ENCODE peak calls at places on chromosomes 7 and 10, in five cellular contexts. V, C, H, I and Z are unnamed samples.
A peak's percentile ranks its signal among the peaks of the same experiment; 100 is the strongest.

GRCh38 chr10:91925022-91925320 is 1.4 kb downstream of the BTAF1 start:
- DNase-seq in I (no peak), H (no peak), V (no peak), C (no peak), Z (no peak)

GRCh38 chr7:148485618-148486017 is 104.9 kb upstream of the C7orf33 start:
- DNase-seq in C (no peak), H (no peak), V (no peak), I (no peak), Z (no peak)

GRCh38 chr10:117790621-117791020 is 248.1 kb downstream of the EMX2 start:
- DNase-seq in I (no peak), V (no peak), C (no peak), H (no peak), Z (no peak)

GRCh38 chr7:100840470-100841100 is 11.9 kb upstream of the SLC12A9 start:
- DNase-seq in I (no peak), C (peak; percentile 28), H (no peak), V (no peak), Z (no peak)

GRCh38 chr10:74766501-74766900 is 59.9 kb upstream of the KAT6B start:
- DNase-seq in H (no peak), V (no peak), C (no peak), I (no peak), Z (no peak)

GRCh38 chr10:15236340-15236739 is 67.8 kb upstream of the NMT2 start:
- DNase-seq in H (no peak), C (no peak), I (no peak), V (no peak), Z (no peak)

GRCh38 chr7:1257221-1257620 is 24.5 kb downstream of the UNCX start:
- DNase-seq in V (no peak), I (no peak), C (no peak), H (no peak), Z (no peak)

GRCh38 chr7:155455776-155456516 is 2.0 kb upstream of the EN2 start:
- DNase-seq in I (no peak), V (no peak), C (no peak), H (no peak), Z (no peak)

GRCh38 chr10:129325893-129326292 is 141.1 kb upstream of the MGMT start:
- DNase-seq in I (no peak), V (no peak), H (no peak), C (no peak), Z (no peak)

GRCh38 chr7:28481131-28481926 is 69.0 kb downstream of the CREB5 start:
- DNase-seq in H (no peak), C (no peak), I (no peak), V (peak; percentile 65), Z (peak; percentile 85)

GRCh38 chr7:16320261-16320660 is 101.1 kb downstream of the CRPPA start:
- DNase-seq in C (no peak), V (no peak), I (no peak), H (no peak), Z (no peak)

GRCh38 chr7:13240349-13240748 is 552.9 kb downstream of the ARL4A start:
- DNase-seq in H (peak; percentile 48), C (no peak), V (peak; percentile 51), I (no peak), Z (no peak)

DNA sequence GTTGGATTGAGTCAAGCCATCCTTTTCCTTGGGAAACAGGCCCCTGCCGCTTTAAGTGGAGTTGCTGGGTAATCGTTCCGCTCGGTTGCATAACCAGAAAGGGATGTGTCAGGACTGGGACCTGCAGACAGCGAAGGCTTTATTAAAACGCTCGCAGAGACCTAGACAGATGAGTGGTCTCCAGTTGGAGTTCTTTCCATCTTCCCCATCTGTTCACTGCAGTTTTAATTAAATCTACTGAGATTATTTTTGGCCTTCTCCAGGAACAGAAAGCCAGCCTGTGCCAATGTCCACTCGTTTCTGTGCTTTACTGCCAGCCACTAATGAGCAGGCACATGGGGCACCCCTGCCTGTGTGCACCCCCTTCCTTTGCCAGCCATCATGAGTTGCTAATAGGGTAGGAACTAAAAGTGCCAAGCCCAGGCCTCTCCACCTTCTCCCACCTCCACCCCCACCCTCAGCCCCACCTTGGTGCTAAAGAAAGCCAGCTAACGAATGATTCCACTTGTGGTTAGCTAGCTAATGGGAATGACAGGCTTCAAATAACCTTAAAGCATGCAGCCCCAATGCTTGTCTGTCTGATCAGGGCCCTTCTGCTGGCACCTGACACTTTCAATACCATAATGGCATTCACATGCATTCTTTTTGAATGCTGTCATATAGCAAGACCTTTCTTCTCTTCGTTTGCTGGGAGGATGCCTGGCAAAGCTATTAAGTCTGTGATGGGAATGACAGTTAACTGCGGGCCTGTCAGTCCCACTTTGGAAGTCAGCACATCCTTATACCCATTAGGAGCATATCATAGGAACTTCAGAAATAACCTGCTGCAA is 556.8 kb upstream of the GALNT17 start:
- DNase-seq in C (no peak), I (no peak), V (no peak), H (no peak), Z (no peak)
- TF ChIP-seq CEBPB in C (no peak), I (no peak), V (no peak), H (no peak), Z (no peak)

DNA sequence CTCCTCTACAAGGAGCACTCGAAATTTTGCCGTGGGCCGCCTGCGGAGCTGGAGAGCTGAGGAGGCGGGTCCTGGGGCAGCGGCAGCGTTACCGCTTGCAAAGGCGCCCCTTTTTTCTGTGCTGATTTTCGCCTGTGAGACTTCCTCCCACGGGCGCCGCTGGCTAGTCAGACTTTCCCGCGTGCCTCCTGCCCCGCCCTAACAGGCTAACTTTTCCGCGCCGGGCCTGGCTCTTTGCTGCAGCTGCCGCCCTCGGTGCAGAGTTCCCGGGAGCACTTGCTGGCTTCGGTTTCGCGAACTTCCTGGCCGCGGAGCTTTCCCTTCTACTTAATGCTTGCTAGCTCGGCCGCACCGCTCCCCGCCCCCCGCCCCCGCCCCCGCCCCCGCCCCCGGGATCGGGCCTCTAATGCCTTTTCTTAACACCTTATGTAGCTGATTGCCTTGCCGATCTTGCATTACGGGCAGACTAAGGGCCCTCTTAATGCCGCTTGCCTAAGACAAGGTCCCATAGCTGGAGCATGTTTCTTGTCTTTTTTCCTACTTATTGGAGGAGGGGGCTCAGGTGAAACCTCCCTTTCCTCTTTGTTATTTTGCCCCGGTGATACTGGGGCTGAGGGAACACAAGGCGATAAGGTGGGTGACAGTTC is 37.9 kb upstream of the RASGEF1A start:
- DNase-seq in V (peak; percentile 8), H (peak; percentile 46), I (peak; percentile 58), C (no peak), Z (no peak)
- TF ChIP-seq SMC3 in V (no peak), H (no peak), I (no peak), C (no peak), Z (no peak)

DNA sequence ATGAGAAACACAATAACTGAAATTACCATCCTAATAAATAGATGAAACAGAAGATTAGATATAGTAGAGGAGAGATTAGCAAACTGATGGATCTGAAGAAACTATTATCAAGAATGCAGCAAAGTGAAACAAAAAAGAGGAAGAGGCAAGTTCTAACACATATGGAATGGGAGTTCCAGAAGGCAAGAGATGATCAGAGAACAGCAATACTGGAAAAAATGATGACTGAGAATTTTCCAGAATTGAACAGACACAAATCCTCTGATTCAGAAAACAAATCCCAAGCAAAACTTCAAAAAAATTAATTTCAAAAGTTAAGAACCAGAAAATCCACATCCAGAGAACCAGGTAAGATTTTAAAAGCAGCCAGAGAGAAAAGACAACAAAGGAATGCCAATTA is 20.2 kb upstream of the CYREN start:
- DNase-seq in V (no peak), H (no peak), C (no peak), I (no peak), Z (no peak)
- TF ChIP-seq CEBPB in V (no peak), H (no peak), C (no peak), I (no peak), Z (no peak)

GRCh38 chr10:12455774-12456173 is 106.4 kb downstream of the CAMK1D start:
- DNase-seq in H (no peak), V (no peak), I (no peak), C (no peak), Z (no peak)
- TF ChIP-seq SMC3 in H (no peak), V (no peak), I (no peak), C (no peak), Z (no peak)

DNA sequence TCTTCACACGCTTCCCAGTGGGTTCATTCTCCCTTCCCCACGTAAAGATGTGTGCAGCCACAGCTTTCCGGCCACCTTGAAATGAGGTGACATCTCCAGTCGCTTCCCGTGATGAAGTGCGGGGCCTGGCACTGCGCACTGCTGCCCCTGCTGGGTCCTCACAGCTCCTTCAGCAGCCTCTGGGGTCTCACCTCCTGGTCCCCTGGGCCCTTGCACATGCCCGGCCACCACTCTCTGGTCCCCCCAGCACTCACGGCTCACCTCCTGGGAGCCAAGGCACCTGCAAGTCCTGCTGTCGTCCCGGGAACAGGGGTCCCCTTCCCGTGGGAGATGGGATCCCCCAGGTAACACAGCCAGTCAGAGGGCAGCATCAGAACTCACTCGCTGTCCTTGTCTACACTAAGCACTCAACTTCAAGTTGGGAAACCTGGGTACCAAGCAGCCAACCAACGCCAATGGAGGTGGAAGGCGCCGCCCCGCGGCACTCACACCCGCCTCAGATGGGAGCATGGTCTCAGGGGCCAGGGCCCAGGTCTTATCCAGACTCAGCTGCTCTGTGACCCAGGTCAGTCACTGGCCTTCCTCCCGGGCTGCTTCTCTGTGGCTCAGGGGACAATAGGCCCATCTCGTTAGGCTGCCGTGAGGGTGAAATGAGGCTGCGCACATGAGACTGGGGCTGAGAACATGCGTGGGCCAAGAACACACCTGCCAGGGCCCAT is 176.2 kb downstream of the PTPRN2 start:
- DNase-seq in I (no peak), V (no peak), H (no peak), C (no peak), Z (no peak)
- TF ChIP-seq CEBPB in I (no peak), V (no peak), H (no peak), C (no peak), Z (no peak)

GRCh38 chr10:132058793-132059759 is 6.7 kb upstream of the JAKMIP3 start:
- DNase-seq in C (no peak), V (no peak), I (no peak), H (no peak), Z (no peak)
- TF ChIP-seq SMC3 in C (no peak), V (no peak), I (no peak), H (no peak), Z (no peak)

GRCh38 chr10:51079331-51079730 is 5.0 kb downstream of the PRKG1 start:
- DNase-seq in C (no peak), V (no peak), H (no peak), I (no peak), Z (no peak)
- TF ChIP-seq CEBPB in C (no peak), V (no peak), H (no peak), I (no peak), Z (no peak)